ENCODE peak calls at places on chromosome 19, in eight cellular contexts. R is WERI-Rb-1, C is right lobe of liver, Z is AG04450, M is hepatocyte, L is A549, A is tibial artery, H is mucosa of descending colon. Q is an unnamed sample.

GRCh38 chr19:19751846-19752245 is 18.9 kb upstream of the ZNF14 start:
- DNase-seq in Z (no peak), A (no peak), H (no peak), M (no peak), L (no peak), C (no peak), R (no peak), Q (no peak)

GRCh38 chr19:16338470-16339360 is 14.1 kb downstream of the KLF2 start:
- DNase-seq in A (peak; percentile 56), L (peak; percentile 66), Z (peak; percentile 69), R (no peak), M (no peak), H (no peak), C (no peak), Q (no peak)

GRCh38 chr19:34713262-34713637 is 20.8 kb upstream of the ZNF181 start:
- DNase-seq in C (no peak), M (no peak), A (no peak), R (no peak), Z (no peak), L (no peak), H (no peak), Q (no peak)

GRCh38 chr19:16288544-16288943 is 36.1 kb upstream of the KLF2 start:
- DNase-seq in C (no peak), M (no peak), H (no peak), L (no peak), A (no peak), R (no peak), Z (no peak), Q (no peak)

GRCh38 chr19:30685601-30686000 is 313.4 kb downstream of the ZNF536 start:
- DNase-seq in C (no peak), A (no peak), Z (no peak), H (no peak), L (no peak), M (no peak), R (no peak), Q (no peak)

GRCh38 chr19:29014857-29015436 is 198.0 kb downstream of the UQCRFS1 start:
- DNase-seq in H (no peak), L (no peak), A (no peak), R (no peak), Z (no peak), C (no peak), M (no peak), Q (no peak)

GRCh38 chr19:8611391-8611883 is 922 bp upstream of the ADAMTS10 start:
- DNase-seq in H (no peak), R (no peak), L (no peak), Z (no peak), M (no peak), A (peak; percentile 45), C (no peak), Q (no peak)

GRCh38 chr19:2634228-2634951 is 68.1 kb downstream of the GNG7 start:
- DNase-seq in H (no peak), A (peak; percentile 81), M (peak; percentile 44), R (no peak), L (no peak), C (peak; percentile 90), Z (no peak), Q (no peak)

GRCh38 chr19:29379257-29379986 is 146.4 kb upstream of the VSTM2B start:
- DNase-seq in C (peak; percentile 13), A (no peak), H (no peak), Z (no peak), M (no peak), R (no peak), L (no peak), Q (peak; percentile 13)

GRCh38 chr19:7292950-7293794 is 1.0 kb downstream of the INSR start:
- DNase-seq in M (peak; percentile 66), L (no peak), H (peak; percentile 80), R (peak; percentile 12), Z (no peak), C (peak; percentile 84), A (peak; percentile 35), Q (peak; percentile 43)

GRCh38 chr19:12756150-12756883 is 4.7 kb downstream of the BEST2 start:
- DNase-seq in C (no peak), R (no peak), Z (no peak), L (no peak), A (no peak), M (no peak), H (no peak), Q (no peak)

GRCh38 chr19:40872209-40872608 is 9.8 kb downstream of the CYP2A7 start:
- DNase-seq in M (no peak), Z (no peak), R (no peak), C (no peak), A (no peak), L (no peak), H (no peak), Q (no peak)

GRCh38 chr19:3366761-3367571 is 583 bp downstream of the NFIC start:
- DNase-seq in M (no peak), Z (no peak), R (peak; percentile 80), H (peak; percentile 66), C (peak; percentile 84), L (no peak), A (peak; percentile 53), Q (no peak)

GRCh38 chr19:50719566-50719965 is at the start of gene SHANK1:
- DNase-seq in R (peak; percentile 33), A (no peak), C (no peak), L (no peak), H (no peak), Z (no peak), M (no peak), Q (no peak)

GRCh38 chr19:50036905-50037304 is 11.1 kb downstream of the ZNF473 start:
- DNase-seq in R (no peak), M (no peak), A (no peak), H (no peak), C (no peak), Z (no peak), L (no peak), Q (no peak)

GRCh38 chr19:41384351-41384750 is 8.0 kb downstream of the TMEM91 start:
- DNase-seq in M (no peak), R (no peak), C (no peak), A (no peak), H (no peak), Z (no peak), L (no peak), Q (no peak)

GRCh38 chr19:50030937-50031336 is 5.1 kb downstream of the ZNF473 start:
- DNase-seq in L (no peak), Z (no peak), A (no peak), H (no peak), R (no peak), C (no peak), M (no peak), Q (no peak)

GRCh38 chr19:8513687-8514504 is at the start of gene ZNF414:
- DNase-seq in H (peak; percentile 98), L (peak; percentile 92), C (peak; percentile 97), R (peak; percentile 99), Z (peak; percentile 92), A (peak; percentile 94), M (peak; percentile 98), Q (peak; percentile 98)

GRCh38 chr19:5678071-5678682 is 2.1 kb downstream of the MICOS13 start:
- DNase-seq in H (no peak), Z (no peak), L (no peak), C (no peak), M (no peak), A (no peak), R (no peak), Q (no peak)

GRCh38 chr19:42151735-42152134 is 19.5 kb upstream of the POU2F2 start:
- DNase-seq in L (no peak), M (no peak), C (no peak), Z (no peak), R (no peak), A (no peak), H (no peak), Q (no peak)

GRCh38 chr19:7492142-7493055 is 3.6 kb upstream of the PEX11G start:
- DNase-seq in C (no peak), L (no peak), M (no peak), R (no peak), H (no peak), Z (no peak), A (no peak), Q (no peak)

GRCh38 chr19:38701455-38702063 is 42.7 kb downstream of the CAPN12 start:
- DNase-seq in M (peak; percentile 81), R (no peak), L (no peak), C (peak; percentile 83), H (no peak), Z (no peak), A (peak; percentile 41), Q (peak; percentile 96)

GRCh38 chr19:53394522-53394973 is 401 bp upstream of the ZNF765 start:
- DNase-seq in Z (no peak), R (peak; percentile 47), A (peak; percentile 49), L (no peak), H (peak; percentile 64), C (peak; percentile 50), M (peak; percentile 65), Q (peak; percentile 52)

GRCh38 chr19:45584332-45585157 is at the start of gene OPA3:
- DNase-seq in M (peak; percentile 100), C (peak; percentile 100), L (peak; percentile 100), R (peak; percentile 99), H (peak; percentile 100), Z (peak; percentile 100), A (peak; percentile 100), Q (peak; percentile 99)
- TF ChIP-seq CTCF in M (peak; percentile 36), C (no peak), L (no peak), R (no peak), H (peak; percentile 32), Z (no peak), A (peak; percentile 22), Q (peak; percentile 15)

DNA sequence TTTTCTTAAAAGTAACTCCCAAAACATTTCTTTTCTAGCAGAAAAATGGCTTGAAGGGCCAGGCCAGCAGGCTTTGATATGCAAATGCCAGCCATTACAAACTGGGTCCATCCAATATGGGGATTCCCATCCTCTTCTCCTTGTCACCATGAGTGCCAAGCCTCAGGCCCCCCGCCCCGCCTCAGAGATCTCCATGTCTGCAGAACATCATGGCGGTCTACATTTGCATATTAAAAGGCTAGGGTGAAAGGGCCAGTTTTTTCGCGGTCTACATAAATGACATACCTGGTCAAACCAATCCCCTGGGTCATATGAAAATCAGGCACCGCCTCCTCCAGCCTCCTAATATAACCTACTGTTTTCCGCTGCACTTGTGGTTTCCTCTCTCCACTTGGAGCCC is 1327.6 kb downstream of the UQCRFS1 start:
- DNase-seq in M (no peak), A (no peak), C (no peak), H (no peak), Z (no peak), R (no peak), L (no peak), Q (no peak)
- H3K9me3 ChIP-seq in M (no peaks in the 10 kb centered on the region), A (no peaks in the 10 kb centered on the region), C (no peaks in the 10 kb centered on the region), H (peaks cover 14% of the 10 kb centered on the region), Z (peaks cover 44% of the 10 kb centered on the region), R (no peaks in the 10 kb centered on the region), L (peaks cover 41% of the 10 kb centered on the region), Q (no peaks in the 10 kb centered on the region)

DNA sequence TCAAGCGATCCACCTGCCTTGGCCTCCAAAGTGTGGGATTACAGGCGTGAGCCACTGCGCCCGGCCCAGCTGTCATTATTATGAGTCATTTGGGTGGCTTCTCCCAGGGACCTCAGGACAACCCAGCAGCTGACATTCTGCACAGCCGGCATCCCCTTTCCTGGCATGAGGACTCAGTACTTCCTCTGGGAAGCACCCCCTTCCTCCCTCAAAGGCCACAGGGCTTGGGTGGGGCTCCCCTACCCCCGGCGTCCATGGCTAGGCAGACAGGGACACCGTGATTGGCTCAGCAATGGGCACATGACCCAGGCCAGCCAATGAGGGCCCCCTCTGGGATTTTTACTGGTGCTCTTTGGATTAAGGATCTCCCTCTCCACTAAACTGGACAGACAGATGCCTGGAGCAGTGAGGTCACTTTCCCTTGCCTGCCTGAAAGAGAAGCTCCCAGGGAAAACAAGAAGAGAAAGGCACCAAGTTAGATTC is 6.0 kb downstream of the KANK2 start:
- DNase-seq in A (peak; percentile 81), M (no peak), L (peak; percentile 67), H (peak; percentile 76), C (no peak), R (peak; percentile 65), Z (no peak), Q (no peak)
- H3K4me3 ChIP-seq in A (peak overlapping the region; percentile 2), M (no peak overlapping the region), L (no peak overlapping the region), H (no peak overlapping the region), C (no peak overlapping the region), R (no peak overlapping the region), Z (no peak overlapping the region), Q (no peak overlapping the region)

GRCh38 chr19:54462713-54463530 is 656 bp downstream of the LENG9 start:
- DNase-seq in H (peak; percentile 85), L (no peak), A (peak; percentile 52), M (peak; percentile 73), C (peak; percentile 80), Z (no peak), R (peak; percentile 63), Q (peak; percentile 81)
- TF ChIP-seq CTCF in H (peak; percentile 14), L (peak; percentile 39), A (peak; percentile 21), M (peak; percentile 18), C (peak; percentile 15), Z (peak; percentile 7), R (peak; percentile 44), Q (no peak)

Q was measured in Caco-2.